ENCODE peak calls at places on chromosomes 7 and 10, in four cellular contexts. I, O, X and F are unnamed samples.

GRCh38 chr7:91940572-91941341 is at the start of gene AKAP9:
- DNase-seq in I (peak), O (peak), X (peak), F (peak)

GRCh38 chr10:93070378-93071176 is 3.1 kb upstream of the CYP26A1 start:
- DNase-seq in I (no peak), O (no peak), X (no peak), F (no peak)

GRCh38 chr7:44073664-44074348 is 8.4 kb upstream of the PGAM2 start:
- DNase-seq in I (peak), O (no peak), X (no peak), F (peak)

GRCh38 chr7:75623390-75624133 is 115.2 kb downstream of the HIP1 start:
- DNase-seq in I (peak), O (no peak), X (no peak), F (no peak)

GRCh38 chr10:94066411-94066810 is 72.7 kb downstream of the PLCE1 start:
- DNase-seq in I (no peak), O (no peak), X (peak), F (peak)

GRCh38 chr7:37376386-37376785 is 72.3 kb downstream of the ELMO1 start:
- DNase-seq in I (no peak), O (no peak), X (no peak), F (no peak)

GRCh38 chr7:3201306-3201705 is 99.7 kb upstream of the SDK1 start:
- DNase-seq in I (no peak), O (no peak), X (no peak), F (no peak)

GRCh38 chr10:16192337-16192736 is 244.5 kb upstream of the PTER start:
- DNase-seq in I (no peak), O (no peak), X (no peak), F (no peak)

GRCh38 chr10:28677889-28678686 is 767 bp downstream of the BAMBI start:
- DNase-seq in I (peak), O (peak), X (peak), F (peak)

GRCh38 chr10:121494296-121494695 is 103.9 kb downstream of the FGFR2 start:
- DNase-seq in I (no peak), O (no peak), X (no peak), F (no peak)

GRCh38 chr10:31319602-31320178 is 674 bp downstream of the ZEB1 start:
- DNase-seq in I (no peak), O (no peak), X (no peak), F (no peak)

GRCh38 chr7:67764312-67764711 is 767.7 kb downstream of the TYW1 start:
- DNase-seq in I (no peak), O (no peak), X (no peak), F (no peak)

GRCh38 chr10:89357096-89357495 is 20.8 kb upstream of the IFIT1B start:
- DNase-seq in I (no peak), O (no peak), X (no peak), F (no peak)

GRCh38 chr10:6746782-6747181 is 166.7 kb upstream of the PRKCQ start:
- DNase-seq in I (no peak), O (no peak), X (no peak), F (peak)

GRCh38 chr10:32159264-32159663 is 103.0 kb upstream of the KIF5B start:
- DNase-seq in I (no peak), O (no peak), X (no peak), F (no peak)

GRCh38 chr10:117778241-117778640 is 235.7 kb downstream of the EMX2 start:
- DNase-seq in I (no peak), O (no peak), X (no peak), F (no peak)

GRCh38 chr7:101865031-101865824 is 47.8 kb downstream of the CUX1 start:
- DNase-seq in I (no peak), O (no peak), X (no peak), F (no peak)